ENCODE peak calls at places on chromosome 16, in nine cellular contexts. O is AG04450; Z is IMR-90; P is right lobe of liver; T is CD4-positive, alpha-beta memory T cell; C is CD4-positive, CD25-positive, alpha-beta regulatory T cell; U is neural progenitor cell; J is upper lobe of right lung; H is OCI-LY7. I is an unnamed sample. For H3K9me3, the result is how much of the 10 kb centered on the place peaks cover.

GRCh38 chr16:56610017-56610608 is 1.7 kb downstream of the MT2A start:
- DNase-seq in O (no peak), Z (peak), P (peak), T (peak), C (peak), U (no peak), J (peak), H (peak), I (peak)

GRCh38 chr16:68662035-68662434 is 16.9 kb downstream of the CDH3 start:
- DNase-seq in O (no peak), Z (no peak), P (no peak), T (no peak), C (no peak), U (no peak), J (no peak), H (no peak), I (no peak)

GRCh38 chr16:63466-63865 is 9.0 kb downstream of the RHBDF1 start:
- DNase-seq in O (no peak), Z (no peak), P (no peak), T (peak), C (no peak), U (no peak), J (no peak), H (no peak), I (no peak)

GRCh38 chr16:56319391-56319790 is 106.0 kb downstream of the AMFR start:
- DNase-seq in O (no peak), Z (no peak), P (no peak), T (no peak), C (no peak), U (no peak), J (no peak), H (no peak), I (no peak)

GRCh38 chr16:12416136-12416787 is 387.4 kb downstream of the CPPED1 start:
- DNase-seq in O (no peak), Z (no peak), P (no peak), T (no peak), C (no peak), U (no peak), J (no peak), H (no peak), I (no peak)

GRCh38 chr16:57194512-57194911 is 8.4 kb downstream of the RSPRY1 start:
- DNase-seq in O (peak), Z (peak), P (no peak), T (no peak), C (no peak), U (no peak), J (no peak), H (no peak), I (no peak)

GRCh38 chr16:15810411-15810810 is 46.4 kb downstream of the MYH11 start:
- DNase-seq in O (no peak), Z (no peak), P (no peak), T (no peak), C (no peak), U (no peak), J (no peak), H (no peak), I (no peak)

GRCh38 chr16:81035975-81036750 is 521 bp downstream of the ATMIN start:
- DNase-seq in O (no peak), Z (peak), P (peak), T (peak), C (peak), U (peak), J (peak), H (peak), I (no peak)

GRCh38 chr16:70660672-70661350 is 14.5 kb downstream of the IL34 start:
- DNase-seq in O (no peak), Z (no peak), P (no peak), T (no peak), C (no peak), U (no peak), J (peak), H (no peak), I (no peak)

GRCh38 chr16:716768-717325 is 1.9 kb downstream of the METRN start:
- DNase-seq in O (no peak), Z (no peak), P (no peak), T (no peak), C (no peak), U (no peak), J (no peak), H (no peak), I (no peak)

GRCh38 chr16:67673712-67674580 is 7.3 kb downstream of the C16orf86 start:
- DNase-seq in O (no peak), Z (no peak), P (peak), T (no peak), C (no peak), U (no peak), J (peak), H (no peak), I (no peak)

GRCh38 chr16:85437161-85438052 is 175.7 kb upstream of the GSE1 start:
- DNase-seq in O (no peak), Z (no peak), P (no peak), T (no peak), C (no peak), U (peak), J (no peak), H (no peak), I (no peak)

GRCh38 chr16:31421587-31421986 is 6.6 kb downstream of the COX6A2 start:
- DNase-seq in O (no peak), Z (no peak), P (no peak), T (peak), C (no peak), U (no peak), J (peak), H (no peak), I (no peak)

GRCh38 chr16:64196444-64196843 is 925.4 kb downstream of the CDH11 start:
- DNase-seq in O (peak), Z (peak), P (no peak), T (no peak), C (no peak), U (no peak), J (no peak), H (no peak), I (no peak)

GRCh38 chr16:25690563-25691143 is 1.1 kb upstream of the HS3ST4 start:
- DNase-seq in O (no peak), Z (no peak), P (no peak), T (no peak), C (no peak), U (peak), J (no peak), H (no peak), I (no peak)

GRCh38 chr16:10087151-10087550 is 95.1 kb downstream of the GRIN2A start:
- DNase-seq in O (no peak), Z (no peak), P (no peak), T (no peak), C (no peak), U (no peak), J (no peak), H (no peak), I (no peak)

GRCh38 chr16:8126313-8126712 is 464.0 kb downstream of the TMEM114 start:
- DNase-seq in O (no peak), Z (no peak), P (no peak), T (no peak), C (no peak), U (no peak), J (no peak), H (no peak), I (no peak)

GRCh38 chr16:49652441-49653175 is 203.3 kb downstream of the ZNF423 start:
- DNase-seq in O (no peak), Z (no peak), P (no peak), T (no peak), C (no peak), U (no peak), J (no peak), H (no peak), I (no peak)

GRCh38 chr16:47110939-47111338 is 32.8 kb downstream of the NETO2 start:
- DNase-seq in O (no peak), Z (no peak), P (no peak), T (no peak), C (no peak), U (peak), J (no peak), H (peak), I (no peak)

GRCh38 chr16:87570938-87571867 is 31.1 kb upstream of the JPH3 start:
- DNase-seq in O (no peak), Z (peak), P (peak), T (no peak), C (no peak), U (peak), J (peak), H (peak), I (no peak)

GRCh38 chr16:71867934-71868333 is 16.0 kb downstream of the ZNF821 start:
- DNase-seq in O (no peak), Z (no peak), P (no peak), T (no peak), C (no peak), U (no peak), J (no peak), H (no peak), I (no peak)

GRCh38 chr16:23320695-23321094 is 18.6 kb downstream of the SCNN1B start:
- DNase-seq in O (no peak), Z (no peak), P (no peak), T (peak), C (no peak), U (no peak), J (peak), H (no peak), I (no peak)

GRCh38 chr16:69823831-69824563 is 61.9 kb downstream of the WWP2 start:
- DNase-seq in O (no peak), Z (no peak), P (peak), T (no peak), C (no peak), U (no peak), J (peak), H (no peak), I (no peak)

GRCh38 chr16:67857547-67858233 is 10.2 kb upstream of the CENPT start:
- DNase-seq in O (peak), Z (peak), P (peak), T (peak), C (no peak), U (no peak), J (peak), H (no peak), I (no peak)

GRCh38 chr16:85381738-85382592 is 231.2 kb upstream of the GSE1 start:
- DNase-seq in O (no peak), Z (peak), P (peak), T (no peak), C (no peak), U (no peak), J (no peak), H (no peak), I (no peak)

GRCh38 chr16:1048442-1049112 is 24.0 kb upstream of the SSTR5 start:
- DNase-seq in O (no peak), Z (peak), P (no peak), T (no peak), C (no peak), U (peak), J (no peak), H (no peak), I (no peak)

DNA sequence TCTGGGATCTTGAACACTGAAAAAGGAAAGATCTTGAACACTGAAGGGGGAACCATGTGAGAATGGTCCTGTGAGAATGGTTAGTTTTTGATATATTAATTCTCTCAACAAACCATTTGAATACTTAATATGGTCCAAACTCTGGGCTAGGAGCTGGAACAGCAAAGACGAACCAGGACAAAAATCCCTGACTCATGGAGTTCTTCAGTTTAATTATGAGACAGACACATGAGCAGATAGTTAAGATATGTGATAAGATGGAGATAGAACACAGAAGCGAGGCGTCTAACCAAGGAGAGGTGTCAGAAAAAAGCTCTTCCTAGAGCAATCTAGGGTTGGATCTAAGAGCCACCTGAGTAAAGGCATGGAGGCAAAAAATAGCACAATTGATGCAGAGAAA is 1.6 kb downstream of the CKLF start:
- DNase-seq in O (no peak), Z (no peak), P (no peak), T (no peak), C (no peak), U (no peak), J (no peak), H (no peak), I (no peak)
- H3K27ac ChIP-seq in O (no peak), Z (no peak), P (no peak), T (peak), C (peak), U (no peak), J (peak), H (no peak), I (peak)

GRCh38 chr16:35573407-35573806 is 2114.0 kb downstream of the TP53TG3F start:
- DNase-seq in O (no peak), Z (no peak), P (no peak), T (no peak), C (no peak), U (no peak), J (no peak), H (no peak), I (no peak)
- H3K9me3 ChIP-seq in O (half or more), Z (under half), P (under half), T (under half), C (under half), U (under half), J (under half), H (under half), I (under half)

DNA sequence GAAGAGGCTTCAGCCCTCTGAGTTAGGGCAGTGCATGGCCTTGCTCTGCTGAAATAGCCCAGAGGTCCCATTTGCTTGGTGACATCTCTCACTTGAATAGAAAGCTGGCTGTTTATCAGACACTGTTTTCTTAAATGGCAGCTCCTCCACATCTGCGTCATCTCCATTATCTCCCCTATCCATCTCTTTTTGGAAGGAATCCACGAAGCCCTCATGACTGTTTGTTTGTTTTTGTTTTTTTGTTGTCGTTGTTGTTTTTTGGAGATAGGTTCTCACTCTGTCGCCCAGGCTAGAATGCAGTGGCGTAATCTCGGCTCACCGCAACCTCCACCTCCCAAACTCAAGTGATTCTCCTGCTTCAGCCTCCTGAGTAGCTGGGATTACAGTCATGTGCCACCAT is 16.6 kb downstream of the NAA60 start:
- DNase-seq in O (no peak), Z (no peak), P (no peak), T (no peak), C (no peak), U (no peak), J (no peak), H (no peak), I (no peak)
- H3K4me3 ChIP-seq in O (peak), Z (no peak), P (no peak), T (peak), C (peak), U (peak), J (no peak), H (no peak), I (no peak)

DNA sequence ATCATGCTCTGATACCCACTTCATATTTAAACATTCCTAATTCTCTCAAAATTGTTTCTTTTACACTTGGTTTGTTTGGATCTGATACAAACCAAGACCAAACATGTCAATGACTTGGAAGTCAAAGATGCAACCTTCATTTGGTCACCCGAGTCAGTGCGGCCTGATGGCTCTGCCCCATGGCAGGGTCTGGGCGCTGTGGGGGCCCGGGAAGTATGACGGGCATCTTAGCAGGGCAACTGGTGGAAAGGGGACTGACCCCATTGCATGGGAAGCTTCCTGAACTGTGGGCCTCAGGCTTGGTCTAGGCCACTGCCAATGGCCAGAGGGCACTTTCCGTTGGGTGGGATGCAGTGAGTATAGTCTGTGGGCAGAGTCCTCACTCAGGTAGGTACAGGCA is 178.0 kb downstream of the KATNIP start:
- DNase-seq in O (no peak), Z (no peak), P (no peak), T (no peak), C (no peak), U (no peak), J (no peak), H (no peak), I (no peak)
- H3K27ac ChIP-seq in O (no peak), Z (no peak), P (no peak), T (no peak), C (no peak), U (no peak), J (no peak), H (no peak), I (no peak)

GRCh38 chr16:3444032-3444388 is 530 bp downstream of the NAA60 start:
- DNase-seq in O (peak), Z (peak), P (no peak), T (peak), C (peak), U (peak), J (no peak), H (peak), I (no peak)
- H3K9me3 ChIP-seq in O (under half), Z (under half), P (under half), T (under half), C (under half), U (under half), J (under half), H (under half), I (under half)

DNA sequence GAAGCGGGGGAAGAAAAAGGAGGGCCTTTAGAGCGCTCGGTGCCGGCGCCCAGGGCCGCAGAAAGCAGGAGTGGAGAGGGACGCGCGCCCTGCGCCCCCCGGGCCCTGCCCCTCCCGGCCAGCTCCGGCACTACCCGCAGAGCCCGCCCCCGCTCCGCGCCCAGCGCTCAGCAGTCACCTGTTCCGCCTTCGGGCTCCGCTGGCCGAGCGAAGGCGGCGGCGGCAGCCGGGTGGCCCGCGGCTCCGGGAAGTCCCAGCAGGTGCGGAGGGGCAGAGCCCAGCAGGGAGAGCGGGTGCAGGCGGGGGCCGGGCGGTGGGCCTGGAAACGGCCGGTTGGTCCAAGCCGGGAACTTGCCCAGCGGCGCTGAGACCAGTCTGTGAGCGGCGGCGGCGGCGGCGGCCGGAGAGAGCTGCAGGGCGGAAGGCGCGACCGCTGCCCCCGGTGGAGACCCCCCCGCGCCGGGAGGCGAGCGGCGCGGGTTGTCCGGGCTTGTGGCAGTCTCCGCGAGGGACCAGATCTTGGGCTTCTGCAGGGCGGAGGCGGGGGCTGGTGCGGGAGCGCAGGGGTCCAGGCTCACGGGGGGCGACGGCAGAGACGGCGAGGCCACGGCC is 2.2 kb downstream of the IRX3 start:
- DNase-seq in O (no peak), Z (no peak), P (peak), T (no peak), C (no peak), U (peak), J (no peak), H (no peak), I (no peak)
- H3K4me3 ChIP-seq in O (no peak), Z (no peak), P (peak), T (no peak), C (no peak), U (peak), J (peak), H (no peak), I (no peak)